ENCODE peak calls at places on chromosomes 5 and 9, in eight cellular contexts. F is substantia nigra; S is NCI-H1105; I is effector CD4-positive, alpha-beta T cell; U is stimulated activated CD4-positive, alpha-beta T cell treated with anti-CD3 and anti-CD28 coated beads, TNF-alpha, amount 100 ng/mL, for 1 hour; N is COR-L47; B is activated CD4-positive, alpha-beta T cell treated with anti-CD3 and anti-CD28 coated beads, Interleukin-2, amount 10 ng/mL, durations not matched to agents 24 days and 14 days; Y is KBM-7. E is an unnamed sample.

GRCh38 chr9:128706045-128706444 is 3.7 kb downstream of the PKN3 start:
- DNase-seq in F (no peak), U (no peak), B (no peak), N (no peak), S (no peak), I (no peak), Y (no peak), E (no peak)

GRCh38 chr5:139385061-139385889 is 2.2 kb upstream of the SLC23A1 start:
- DNase-seq in S (no peak), F (no peak), B (peak; percentile 82), I (no peak), Y (peak; percentile 29), U (no peak), N (no peak), E (no peak)

GRCh38 chr9:114071197-114071795 is 6.8 kb downstream of the AMBP start:
- DNase-seq in Y (no peak), I (no peak), F (no peak), B (no peak), N (no peak), U (no peak), S (no peak), E (peak; percentile 26)

GRCh38 chr5:133924221-133924920 is 44.1 kb downstream of the C5orf15 start:
- DNase-seq in U (no peak), N (peak; percentile 40), B (no peak), S (no peak), I (no peak), F (no peak), Y (no peak), E (no peak)

GRCh38 chr5:142590451-142591240 is 95.2 kb downstream of the FGF1 start:
- DNase-seq in B (no peak), F (no peak), S (no peak), U (no peak), N (no peak), Y (no peak), I (no peak), E (no peak)

GRCh38 chr5:114412509-114413171 is 50.8 kb downstream of the KCNN2 start:
- DNase-seq in U (no peak), Y (no peak), B (no peak), F (no peak), I (no peak), N (no peak), S (no peak), E (peak; percentile 75)

GRCh38 chr5:1174122-1174936 is 27.1 kb upstream of the SLC6A19 start:
- DNase-seq in S (no peak), U (peak; percentile 22), Y (peak; percentile 60), B (peak; percentile 83), I (no peak), F (peak; percentile 32), N (peak; percentile 44), E (peak; percentile 17)

GRCh38 chr5:89073045-89073444 is 190.1 kb upstream of the MEF2C start:
- DNase-seq in S (no peak), I (no peak), U (no peak), B (no peak), F (no peak), Y (peak; percentile 51), N (no peak), E (no peak)

GRCh38 chr5:95717439-95717838 is 13.7 kb upstream of the RHOBTB3 start:
- DNase-seq in I (no peak), F (no peak), Y (no peak), N (no peak), U (no peak), B (peak; percentile 45), S (no peak), E (no peak)

GRCh38 chr5:93926831-93927600 is 185.6 kb upstream of the POU5F2 start:
- DNase-seq in F (no peak), U (no peak), S (no peak), I (no peak), N (no peak), B (no peak), Y (no peak), E (no peak)

GRCh38 chr9:121529237-121529987 is 29.8 kb upstream of the GGTA1 start:
- DNase-seq in B (no peak), Y (no peak), S (peak; percentile 4), F (peak; percentile 28), U (no peak), N (no peak), I (no peak), E (peak; percentile 75)

GRCh38 chr9:113665756-113666155 is 202.2 kb downstream of the RGS3 start:
- DNase-seq in S (no peak), B (no peak), F (no peak), I (no peak), U (no peak), Y (no peak), N (no peak), E (no peak)

GRCh38 chr5:159459951-159460538 is 129.8 kb upstream of the IL12B start:
- DNase-seq in B (no peak), S (no peak), N (no peak), F (no peak), Y (no peak), U (no peak), I (no peak), E (no peak)

GRCh38 chr5:176416123-176416924 is at the start of gene CLTB:
- DNase-seq in U (peak; percentile 94), I (peak; percentile 89), S (peak; percentile 40), N (peak; percentile 86), F (peak; percentile 89), Y (peak; percentile 88), B (peak; percentile 94), E (peak; percentile 69)

E was measured in foreskin keratinocyte.